ENCODE peak calls at places on chromosome 17, in seven cellular contexts. One of them, this sample, is unnamed.

GRCh38 chr17:49383048-49383447 is 21.0 kb upstream of the ZNF652 start:
- DNase-seq in stimulated activated CD4-positive, alpha-beta T cell treated with anti-CD3 and anti-CD28 coated beads, Interleukin-15, amount 100 ng/mL, for 24 hours: no peak
- DNase-seq in Peyer's patch: no peak
- DNase-seq in ovary: no peak
- DNase-seq in dorsolateral prefrontal cortex: no peak
- DNase-seq in tibial artery: no peak
- DNase-seq in RPMI7951: no peak
- DNase-seq in this sample: no peak

GRCh38 chr17:64355536-64356303 is 34.9 kb downstream of the PECAM1 start:
- DNase-seq in ovary: no peak
- DNase-seq in dorsolateral prefrontal cortex: no peak
- DNase-seq in tibial artery: no peak
- DNase-seq in RPMI7951: peak
- DNase-seq in Peyer's patch: no peak
- DNase-seq in stimulated activated CD4-positive, alpha-beta T cell treated with anti-CD3 and anti-CD28 coated beads, Interleukin-15, amount 100 ng/mL, for 24 hours: peak
- DNase-seq in this sample: no peak

GRCh38 chr17:229130-229944 is 47.9 kb upstream of the DOC2B start:
- DNase-seq in stimulated activated CD4-positive, alpha-beta T cell treated with anti-CD3 and anti-CD28 coated beads, Interleukin-15, amount 100 ng/mL, for 24 hours: no peak
- DNase-seq in Peyer's patch: no peak
- DNase-seq in ovary: no peak
- DNase-seq in dorsolateral prefrontal cortex: no peak
- DNase-seq in RPMI7951: no peak
- DNase-seq in tibial artery: peak
- DNase-seq in this sample: no peak

GRCh38 chr17:50325906-50326305 is 20.0 kb upstream of the XYLT2 start:
- DNase-seq in dorsolateral prefrontal cortex: no peak
- DNase-seq in ovary: no peak
- DNase-seq in tibial artery: no peak
- DNase-seq in RPMI7951: no peak
- DNase-seq in stimulated activated CD4-positive, alpha-beta T cell treated with anti-CD3 and anti-CD28 coated beads, Interleukin-15, amount 100 ng/mL, for 24 hours: no peak
- DNase-seq in Peyer's patch: no peak
- DNase-seq in this sample: no peak

GRCh38 chr17:78839762-78840529 is 668 bp downstream of the USP36 start:
- DNase-seq in dorsolateral prefrontal cortex: no peak
- DNase-seq in Peyer's patch: peak
- DNase-seq in tibial artery: peak
- DNase-seq in stimulated activated CD4-positive, alpha-beta T cell treated with anti-CD3 and anti-CD28 coated beads, Interleukin-15, amount 100 ng/mL, for 24 hours: peak
- DNase-seq in RPMI7951: peak
- DNase-seq in ovary: peak
- DNase-seq in this sample: no peak

GRCh38 chr17:81152288-81152848 is 12.9 kb upstream of the PVALEF start:
- DNase-seq in tibial artery: no peak
- DNase-seq in ovary: no peak
- DNase-seq in RPMI7951: no peak
- DNase-seq in Peyer's patch: no peak
- DNase-seq in dorsolateral prefrontal cortex: no peak
- DNase-seq in stimulated activated CD4-positive, alpha-beta T cell treated with anti-CD3 and anti-CD28 coated beads, Interleukin-15, amount 100 ng/mL, for 24 hours: no peak
- DNase-seq in this sample: no peak

GRCh38 chr17:79372470-79373238 is 238.2 kb downstream of the RBFOX3 start:
- DNase-seq in stimulated activated CD4-positive, alpha-beta T cell treated with anti-CD3 and anti-CD28 coated beads, Interleukin-15, amount 100 ng/mL, for 24 hours: no peak
- DNase-seq in ovary: no peak
- DNase-seq in RPMI7951: no peak
- DNase-seq in tibial artery: no peak
- DNase-seq in dorsolateral prefrontal cortex: no peak
- DNase-seq in Peyer's patch: no peak
- DNase-seq in this sample: no peak

GRCh38 chr17:45246861-45247428 is 14.9 kb downstream of the SPATA32 start:
- DNase-seq in Peyer's patch: peak
- DNase-seq in tibial artery: no peak
- DNase-seq in dorsolateral prefrontal cortex: no peak
- DNase-seq in ovary: no peak
- DNase-seq in RPMI7951: no peak
- DNase-seq in stimulated activated CD4-positive, alpha-beta T cell treated with anti-CD3 and anti-CD28 coated beads, Interleukin-15, amount 100 ng/mL, for 24 hours: no peak
- DNase-seq in this sample: no peak

GRCh38 chr17:72165202-72165972 is 44.6 kb downstream of the SOX9 start:
- DNase-seq in ovary: no peak
- DNase-seq in RPMI7951: no peak
- DNase-seq in Peyer's patch: no peak
- DNase-seq in stimulated activated CD4-positive, alpha-beta T cell treated with anti-CD3 and anti-CD28 coated beads, Interleukin-15, amount 100 ng/mL, for 24 hours: no peak
- DNase-seq in dorsolateral prefrontal cortex: no peak
- DNase-seq in tibial artery: no peak
- DNase-seq in this sample: no peak

GRCh38 chr17:35614835-35615234 is 27.7 kb downstream of the AP2B1 start:
- DNase-seq in ovary: no peak
- DNase-seq in tibial artery: no peak
- DNase-seq in stimulated activated CD4-positive, alpha-beta T cell treated with anti-CD3 and anti-CD28 coated beads, Interleukin-15, amount 100 ng/mL, for 24 hours: no peak
- DNase-seq in dorsolateral prefrontal cortex: no peak
- DNase-seq in Peyer's patch: no peak
- DNase-seq in RPMI7951: no peak
- DNase-seq in this sample: no peak

GRCh38 chr17:67520916-67521772 is 144.1 kb downstream of the PITPNC1 start:
- DNase-seq in Peyer's patch: no peak
- DNase-seq in tibial artery: no peak
- DNase-seq in stimulated activated CD4-positive, alpha-beta T cell treated with anti-CD3 and anti-CD28 coated beads, Interleukin-15, amount 100 ng/mL, for 24 hours: no peak
- DNase-seq in ovary: no peak
- DNase-seq in RPMI7951: no peak
- DNase-seq in dorsolateral prefrontal cortex: no peak
- DNase-seq in this sample: no peak

GRCh38 chr17:8326591-8327583 is 12.8 kb upstream of the ODF4 start:
- DNase-seq in stimulated activated CD4-positive, alpha-beta T cell treated with anti-CD3 and anti-CD28 coated beads, Interleukin-15, amount 100 ng/mL, for 24 hours: peak
- DNase-seq in tibial artery: peak
- DNase-seq in Peyer's patch: no peak
- DNase-seq in dorsolateral prefrontal cortex: no peak
- DNase-seq in RPMI7951: peak
- DNase-seq in ovary: peak
- DNase-seq in this sample: no peak

GRCh38 chr17:52235416-52235960 is 77.0 kb upstream of the CA10 start:
- DNase-seq in dorsolateral prefrontal cortex: peak
- DNase-seq in Peyer's patch: no peak
- DNase-seq in RPMI7951: no peak
- DNase-seq in stimulated activated CD4-positive, alpha-beta T cell treated with anti-CD3 and anti-CD28 coated beads, Interleukin-15, amount 100 ng/mL, for 24 hours: no peak
- DNase-seq in ovary: no peak
- DNase-seq in tibial artery: no peak
- DNase-seq in this sample: no peak

GRCh38 chr17:39627170-39627716 is 491 bp downstream of the PPP1R1B start:
- DNase-seq in stimulated activated CD4-positive, alpha-beta T cell treated with anti-CD3 and anti-CD28 coated beads, Interleukin-15, amount 100 ng/mL, for 24 hours: no peak
- DNase-seq in dorsolateral prefrontal cortex: no peak
- DNase-seq in ovary: no peak
- DNase-seq in Peyer's patch: no peak
- DNase-seq in RPMI7951: no peak
- DNase-seq in tibial artery: no peak
- DNase-seq in this sample: no peak

GRCh38 chr17:20944014-20944905 is 98.6 kb downstream of the USP22 start:
- DNase-seq in dorsolateral prefrontal cortex: no peak
- DNase-seq in stimulated activated CD4-positive, alpha-beta T cell treated with anti-CD3 and anti-CD28 coated beads, Interleukin-15, amount 100 ng/mL, for 24 hours: peak
- DNase-seq in Peyer's patch: no peak
- DNase-seq in tibial artery: no peak
- DNase-seq in ovary: no peak
- DNase-seq in RPMI7951: peak
- DNase-seq in this sample: no peak

GRCh38 chr17:81866440-81867122 is 4.6 kb downstream of the ARHGDIA start:
- DNase-seq in stimulated activated CD4-positive, alpha-beta T cell treated with anti-CD3 and anti-CD28 coated beads, Interleukin-15, amount 100 ng/mL, for 24 hours: peak
- DNase-seq in dorsolateral prefrontal cortex: no peak
- DNase-seq in RPMI7951: no peak
- DNase-seq in Peyer's patch: no peak
- DNase-seq in ovary: no peak
- DNase-seq in tibial artery: no peak
- DNase-seq in this sample: no peak